ENCODE peak calls at places on chromosomes 12 and 14, in six cellular contexts. O, A, Y, E, K and L are unnamed samples.

GRCh38 chr12:32134144-32134888 is 27.7 kb downstream of the BICD1 start:
- DNase-seq in O (peak; percentile 34), E (no peak), K (no peak), A (peak; percentile 0), Y (no peak), L (no peak)

GRCh38 chr12:74747305-74747704 is 209.7 kb downstream of the ATXN7L3B start:
- DNase-seq in Y (no peak), O (no peak), K (no peak), E (peak; percentile 37), A (no peak), L (no peak)

GRCh38 chr12:83110424-83110823 is 423.7 kb downstream of the TMTC2 start:
- DNase-seq in E (no peak), K (no peak), A (no peak), Y (no peak), O (no peak), L (no peak)

GRCh38 chr14:68849416-68849815 is 56.5 kb upstream of the ZFP36L1 start:
- DNase-seq in E (no peak), O (no peak), A (no peak), K (no peak), Y (no peak), L (no peak)

GRCh38 chr14:94612174-94612573 is at the start of gene SERPINA3:
- DNase-seq in K (no peak), A (no peak), E (peak; percentile 32), O (no peak), Y (no peak), L (no peak)

GRCh38 chr12:74412607-74413230 is 124.9 kb upstream of the ATXN7L3B start:
- DNase-seq in K (no peak), A (no peak), O (no peak), E (peak; percentile 58), Y (no peak), L (no peak)

GRCh38 chr12:108090107-108090899 is 38.8 kb upstream of the WSCD2 start:
- DNase-seq in Y (no peak), A (no peak), K (no peak), O (no peak), E (peak; percentile 12), L (no peak)

GRCh38 chr12:1122803-1123202 is 131.8 kb downstream of the ERC1 start:
- DNase-seq in E (peak; percentile 42), Y (no peak), K (no peak), A (no peak), O (no peak), L (no peak)